ENCODE peak calls at places on chromosome 20, in six cellular contexts. Y, A, X, B, C and J are unnamed samples.

GRCh38 chr20:18312723-18313122 is 24.4 kb downstream of the ZNF133 start:
- DNase-seq in A (no peak), Y (no peak), C (no peak), X (no peak), B (no peak), J (no peak)

GRCh38 chr20:8205996-8206395 is 73.9 kb downstream of the PLCB1 start:
- DNase-seq in A (no peak), C (no peak), X (no peak), B (no peak), Y (no peak), J (no peak)

GRCh38 chr20:37880726-37881591 is 22.0 kb upstream of the VSTM2L start:
- DNase-seq in B (peak; percentile 87), X (peak; percentile 85), C (peak; percentile 99), Y (no peak), A (no peak), J (no peak)

GRCh38 chr20:731891-732560 is 36.3 kb downstream of the SLC52A3 start:
- DNase-seq in B (no peak), A (no peak), Y (no peak), C (no peak), X (no peak), J (no peak)

GRCh38 chr20:63494420-63495166 is 4.3 kb downstream of the EEF1A2 start:
- DNase-seq in X (no peak), C (no peak), B (peak; percentile 15), Y (no peak), A (no peak), J (no peak)

GRCh38 chr20:59955131-59955796 is 3.0 kb upstream of the CDH26 start:
- DNase-seq in C (peak; percentile 42), B (no peak), A (no peak), X (no peak), Y (peak; percentile 52), J (no peak)

GRCh38 chr20:5729348-5729747 is 20.9 kb upstream of the SHLD1 start:
- DNase-seq in Y (no peak), B (no peak), C (no peak), X (no peak), A (no peak), J (no peak)

GRCh38 chr20:43786885-43787284 is 60.1 kb upstream of the GTSF1L start:
- DNase-seq in Y (no peak), X (no peak), B (no peak), C (no peak), A (no peak), J (no peak)

GRCh38 chr20:42432931-42433330 is 756.8 kb downstream of the PTPRT start:
- DNase-seq in B (no peak), C (peak; percentile 27), X (no peak), Y (no peak), A (no peak), J (no peak)

GRCh38 chr20:63381781-63382431 is 20.8 kb upstream of the CHRNA4 start:
- DNase-seq in B (no peak), X (no peak), A (no peak), Y (peak; percentile 69), C (peak; percentile 53), J (no peak)

GRCh38 chr20:43584448-43585138 is 6.1 kb upstream of the IFT52 start:
- DNase-seq in C (no peak), Y (peak; percentile 22), X (no peak), A (peak; percentile 82), B (no peak), J (no peak)

GRCh38 chr20:62873280-62873679 is 11.7 kb upstream of the TCFL5 start:
- DNase-seq in X (no peak), C (no peak), B (no peak), A (no peak), Y (no peak), J (no peak)

GRCh38 chr20:63065911-63066310 is 59.1 kb upstream of the BHLHE23 start:
- DNase-seq in C (no peak), Y (no peak), X (peak; percentile 7), A (no peak), B (peak; percentile 7), J (no peak)

GRCh38 chr20:37773260-37773825 is 79.5 kb downstream of the CTNNBL1 start:
- DNase-seq in A (no peak), B (no peak), C (no peak), X (no peak), Y (no peak), J (no peak)

GRCh38 chr20:539848-540247 is 3.7 kb downstream of the CSNK2A1 start:
- DNase-seq in B (no peak), C (no peak), Y (peak; percentile 63), A (peak; percentile 64), X (no peak), J (no peak)

GRCh38 chr20:63689046-63690000 is 7.1 kb upstream of the TNFRSF6B start:
- DNase-seq in X (no peak), B (no peak), A (no peak), C (no peak), Y (no peak), J (no peak)

GRCh38 chr20:3521852-3522740 is 51.3 kb downstream of the ATRN start:
- DNase-seq in X (no peak), Y (no peak), C (no peak), B (no peak), A (no peak), J (no peak)

GRCh38 chr20:17557675-17558006 is 12.2 kb upstream of the DSTN start:
- DNase-seq in A (peak; percentile 92), C (no peak), B (no peak), X (no peak), Y (no peak), J (no peak)

GRCh38 chr20:346640-347316 is at the start of gene NRSN2:
- DNase-seq in Y (peak; percentile 79), X (peak; percentile 69), C (peak; percentile 95), A (peak; percentile 61), B (peak; percentile 70), J (no peak)

GRCh38 chr20:22686097-22686496 is 101.7 kb upstream of the FOXA2 start:
- DNase-seq in C (peak; percentile 20), B (peak; percentile 40), X (peak; percentile 50), Y (peak; percentile 85), A (peak; percentile 15), J (no peak)

GRCh38 chr20:14220986-14221385 is 116.4 kb downstream of the FLRT3 start:
- DNase-seq in C (no peak), B (no peak), X (no peak), A (no peak), Y (no peak), J (no peak)

GRCh38 chr20:63964412-63964811 is 5.3 kb downstream of the ZNF512B start:
- DNase-seq in C (no peak), A (no peak), Y (no peak), X (peak; percentile 10), B (peak; percentile 14), J (no peak)

GRCh38 chr20:19901226-19901625 is 115.9 kb upstream of the NAA20 start:
- DNase-seq in B (no peak), A (no peak), C (no peak), X (no peak), Y (no peak), J (no peak)

GRCh38 chr20:48459729-48460395 is 367.9 kb downstream of the PREX1 start:
- DNase-seq in B (no peak), X (no peak), Y (no peak), C (no peak), A (no peak), J (no peak)

GRCh38 chr20:60695223-60695622 is 556.8 kb upstream of the CDH4 start:
- DNase-seq in B (no peak), A (peak; percentile 96), X (no peak), Y (no peak), C (no peak), J (peak; percentile 4)

GRCh38 chr20:50604451-50604850 is 86.9 kb downstream of the RIPOR3 start:
- DNase-seq in C (no peak), A (no peak), B (no peak), Y (no peak), X (no peak), J (no peak)
- H3K27me3 ChIP-seq in C (no peaks in the 10 kb centered on the region), A (no peaks in the 10 kb centered on the region), B (peaks cover 27% of the 10 kb centered on the region), Y (no peaks in the 10 kb centered on the region), X (no peaks in the 10 kb centered on the region), J (no peaks in the 10 kb centered on the region)

GRCh38 chr20:61804896-61805295 is 260.8 kb downstream of the TAF4 start:
- DNase-seq in X (no peak), C (no peak), B (peak; percentile 2), Y (no peak), A (peak; percentile 3), J (no peak)

GRCh38 chr20:61802721-61803311 is 262.9 kb downstream of the TAF4 start:
- DNase-seq in A (no peak), B (peak; percentile 12), Y (no peak), X (no peak), C (no peak), J (no peak)

GRCh38 chr20:61805365-61805764 is 260.3 kb downstream of the TAF4 start:
- DNase-seq in X (no peak), C (no peak), A (no peak), Y (no peak), B (peak; percentile 6), J (no peak)

GRCh38 chr20:61803416-61803902 is 262.2 kb downstream of the TAF4 start:
- DNase-seq in A (peak; percentile 2), Y (no peak), B (peak; percentile 0), X (no peak), C (no peak), J (no peak)

GRCh38 chr20:61803903-61804804 is 261.5 kb downstream of the TAF4 start:
- DNase-seq in B (peak; percentile 12), A (peak; percentile 6), X (no peak), C (no peak), Y (no peak), J (no peak)
- H3K27me3 ChIP-seq in B (peaks cover 100% of the 10 kb centered on the region), A (peaks cover 5% of the 10 kb centered on the region), X (peaks cover 75% of the 10 kb centered on the region), C (peaks cover 100% of the 10 kb centered on the region), Y (no peaks in the 10 kb centered on the region), J (peaks cover 71% of the 10 kb centered on the region)

GRCh38 chr20:44805335-44805734 is 5.0 kb downstream of the RIMS4 start:
- DNase-seq in X (no peak), C (no peak), A (no peak), Y (no peak), B (no peak), J (no peak)

GRCh38 chr20:44807051-44807683 is 3.2 kb downstream of the RIMS4 start:
- DNase-seq in C (no peak), A (no peak), Y (no peak), X (no peak), B (no peak), J (no peak)

GRCh38 chr20:44805991-44806729 is 4.2 kb downstream of the RIMS4 start:
- DNase-seq in B (no peak), C (peak; percentile 48), A (peak; percentile 19), Y (peak; percentile 93), X (no peak), J (no peak)

GRCh38 chr20:44809380-44810060 is 826 bp downstream of the RIMS4 start:
- DNase-seq in C (no peak), X (no peak), Y (peak; percentile 67), A (no peak), B (no peak), J (no peak)

GRCh38 chr20:44807684-44808056 is 2.7 kb downstream of the RIMS4 start:
- DNase-seq in C (no peak), X (no peak), Y (no peak), B (no peak), A (no peak), J (no peak)
- H3K27me3 ChIP-seq in C (no peaks in the 10 kb centered on the region), X (peaks cover 68% of the 10 kb centered on the region), Y (peaks cover 42% of the 10 kb centered on the region), B (peaks cover 88% of the 10 kb centered on the region), A (peaks cover 65% of the 10 kb centered on the region), J (peaks cover 64% of the 10 kb centered on the region)

DNA sequence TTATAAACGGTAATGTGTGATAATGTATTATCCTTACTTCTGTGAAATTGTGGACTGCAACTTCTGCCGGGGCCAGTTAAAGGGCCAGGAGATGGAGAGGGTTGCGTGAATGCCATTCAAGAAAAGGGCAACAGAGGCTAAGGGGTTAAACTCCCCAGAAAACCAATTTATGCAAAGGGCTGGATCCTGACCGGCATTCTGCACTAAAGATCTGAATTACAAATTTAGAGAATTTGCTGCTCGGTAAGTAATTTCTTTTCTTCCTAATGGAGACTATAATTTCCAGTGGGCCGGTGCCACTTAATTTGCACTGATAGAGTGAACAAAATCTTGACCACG is 130.1 kb downstream of the BCAS1 start:
- DNase-seq in B (no peak), Y (no peak), A (no peak), C (no peak), X (no peak), J (no peak)
- H3K27me3 ChIP-seq in B (no peaks in the 10 kb centered on the region), Y (no peaks in the 10 kb centered on the region), A (no peaks in the 10 kb centered on the region), C (peaks cover 7% of the 10 kb centered on the region), X (no peaks in the 10 kb centered on the region), J (no peaks in the 10 kb centered on the region)